ENCODE peak calls at places on chromosomes 13 and 19, in six cellular contexts. J, Z, V, T, K and C are unnamed samples.

GRCh38 chr13:108083056-108083455 is 132.3 kb downstream of the LIG4 start:
- DNase-seq in J (no peak), Z (no peak), V (no peak), T (peak; percentile 59), K (no peak), C (no peak)

GRCh38 chr13:73173160-73173905 is 114.5 kb downstream of the KLF5 start:
- DNase-seq in J (no peak), Z (no peak), V (no peak), T (peak; percentile 55), K (no peak), C (peak; percentile 35)

GRCh38 chr13:43357435-43358065 is 334.2 kb downstream of the DNAJC15 start:
- DNase-seq in J (peak; percentile 27), Z (no peak), V (no peak), T (no peak), K (no peak), C (no peak)

GRCh38 chr13:67515895-67516294 is 285.8 kb upstream of the PCDH9 start:
- DNase-seq in J (no peak), Z (no peak), V (no peak), T (peak; percentile 70), K (no peak), C (no peak)

GRCh38 chr19:1399745-1400144 is 1.6 kb downstream of the GAMT start:
- DNase-seq in J (no peak), Z (peak; percentile 71), V (no peak), T (no peak), K (no peak), C (no peak)

GRCh38 chr19:29510701-29511265 is 15.0 kb upstream of the VSTM2B start:
- DNase-seq in J (no peak), Z (peak; percentile 50), V (no peak), T (no peak), K (no peak), C (no peak)

GRCh38 chr19:28705008-28705407 is 507.9 kb downstream of the UQCRFS1 start:
- DNase-seq in J (no peak), Z (no peak), V (no peak), T (peak; percentile 57), K (no peak), C (no peak)

GRCh38 chr13:30346159-30346788 is 38.9 kb upstream of the KATNAL1 start:
- DNase-seq in J (no peak), Z (no peak), V (peak; percentile 96), T (no peak), K (peak; percentile 80), C (no peak)

GRCh38 chr13:74026753-74027152 is 107.5 kb downstream of the KLF12 start:
- DNase-seq in J (no peak), Z (no peak), V (peak; percentile 83), T (peak; percentile 23), K (peak; percentile 63), C (no peak)

GRCh38 chr13:56864451-56864850 is 276.3 kb upstream of the PRR20A start:
- DNase-seq in J (no peak), Z (no peak), V (no peak), T (peak; percentile 8), K (no peak), C (no peak)

GRCh38 chr13:77833331-77833863 is 85.2 kb downstream of the EDNRB start:
- DNase-seq in J (no peak), Z (no peak), V (no peak), T (no peak), K (no peak), C (no peak)

GRCh38 chr19:30425885-30426838 is 54.0 kb downstream of the ZNF536 start:
- DNase-seq in J (no peak), Z (no peak), V (no peak), T (no peak), K (no peak), C (no peak)

GRCh38 chr19:41893899-41894298 is 10.9 kb downstream of the ARHGEF1 start:
- DNase-seq in J (no peak), Z (no peak), V (no peak), T (no peak), K (no peak), C (peak; percentile 45)

GRCh38 chr13:108957369-108958012 is 328.1 kb downstream of the MYO16 start:
- DNase-seq in J (no peak), Z (no peak), V (no peak), T (peak; percentile 80), K (no peak), C (no peak)

GRCh38 chr13:47826481-47826880 is 174.6 kb downstream of the SUCLA2 start:
- DNase-seq in J (no peak), Z (no peak), V (no peak), T (no peak), K (no peak), C (no peak)

GRCh38 chr19:54186934-54187381 is 2.4 kb downstream of the MBOAT7 start:
- DNase-seq in J (no peak), Z (no peak), V (peak; percentile 92), T (no peak), K (no peak), C (no peak)

GRCh38 chr19:45860359-45861259 is 2.3 kb downstream of the SYMPK start:
- DNase-seq in J (no peak), Z (no peak), V (no peak), T (peak; percentile 8), K (no peak), C (no peak)

GRCh38 chr13:81760316-81760715 is 1419.4 kb upstream of the SPRY2 start:
- DNase-seq in J (no peak), Z (no peak), V (no peak), T (peak; percentile 35), K (no peak), C (no peak)

GRCh38 chr19:47132522-47132852 is 1.9 kb downstream of the SAE1 start:
- DNase-seq in J (no peak), Z (no peak), V (no peak), T (peak; percentile 17), K (no peak), C (no peak)

GRCh38 chr19:47134533-47134932 is 3.9 kb downstream of the SAE1 start:
- DNase-seq in J (no peak), Z (no peak), V (no peak), T (no peak), K (no peak), C (peak; percentile 55)

GRCh38 chr19:47135156-47135555 is 4.5 kb downstream of the SAE1 start:
- DNase-seq in J (no peak), Z (no peak), V (no peak), T (no peak), K (no peak), C (no peak)

GRCh38 chr19:47130589-47131168 is at the start of gene SAE1:
- DNase-seq in J (peak; percentile 93), Z (peak; percentile 99), V (peak; percentile 96), T (peak; percentile 95), K (peak; percentile 91), C (peak; percentile 99)

DNA sequence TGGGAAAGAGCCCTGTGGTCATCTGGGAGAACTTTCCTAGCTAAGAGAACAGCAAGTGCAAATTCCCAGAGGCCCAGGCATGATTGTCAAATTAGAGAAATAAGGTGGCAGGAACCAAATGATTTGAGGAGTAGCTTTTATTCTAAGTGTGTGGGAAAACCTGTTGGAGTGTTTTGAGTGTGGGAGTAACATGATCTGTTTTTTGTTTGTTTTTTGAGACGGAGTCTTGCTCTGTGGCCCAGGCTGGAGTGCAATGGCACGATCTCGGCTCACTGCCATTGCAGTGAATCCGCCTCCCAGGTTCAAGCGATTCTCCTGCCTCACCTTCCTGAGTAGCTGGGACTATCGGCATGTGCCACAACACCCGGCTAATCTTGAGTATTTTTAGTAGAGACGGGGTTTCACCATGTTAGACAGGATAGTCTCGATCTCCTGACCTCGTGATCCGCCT is 2.4 kb downstream of the SAE1 start:
- DNase-seq in J (no peak), Z (no peak), V (no peak), T (no peak), K (no peak), C (no peak)
- H3K27me3 ChIP-seq in J (no peaks in the 10 kb centered on the region), Z (no peaks in the 10 kb centered on the region), V (no peaks in the 10 kb centered on the region), T (no peaks in the 10 kb centered on the region), K (no peaks in the 10 kb centered on the region), C (no peaks in the 10 kb centered on the region)

GRCh38 chr13:49421391-49421790 is 22.5 kb downstream of the CAB39L start:
- DNase-seq in J (no peak), Z (no peak), V (no peak), T (peak; percentile 29), K (peak; percentile 5), C (peak; percentile 62)

GRCh38 chr13:49419292-49419691 is 24.6 kb downstream of the CAB39L start:
- DNase-seq in J (peak; percentile 58), Z (no peak), V (no peak), T (no peak), K (no peak), C (no peak)

GRCh38 chr13:49412749-49413148 is 31.1 kb downstream of the CAB39L start:
- DNase-seq in J (no peak), Z (no peak), V (no peak), T (no peak), K (no peak), C (no peak)

GRCh38 chr13:49418206-49418605 is 25.7 kb downstream of the CAB39L start:
- DNase-seq in J (no peak), Z (no peak), V (no peak), T (no peak), K (no peak), C (no peak)
- H3K4me1 ChIP-seq in J (peaks cover 3% of the 10 kb centered on the region), Z (no peaks in the 10 kb centered on the region), V (no peaks in the 10 kb centered on the region), T (no peaks in the 10 kb centered on the region), K (no peaks in the 10 kb centered on the region), C (no peaks in the 10 kb centered on the region)

GRCh38 chr13:19742651-19743050 is 40.1 kb downstream of the PSPC1 start:
- DNase-seq in J (no peak), Z (no peak), V (no peak), T (no peak), K (no peak), C (no peak)
- H3K36me3 ChIP-seq in J (no peaks in the 10 kb centered on the region), Z (peaks cover 69% of the 10 kb centered on the region), V (peaks cover 47% of the 10 kb centered on the region), T (peaks cover 61% of the 10 kb centered on the region), K (peaks cover 23% of the 10 kb centered on the region), C (no peaks in the 10 kb centered on the region)

GRCh38 chr19:51786651-51787494 is 8.1 kb upstream of the FPR3 start:
- DNase-seq in J (no peak), Z (no peak), V (no peak), T (no peak), K (no peak), C (no peak)

GRCh38 chr19:51788029-51788428 is 6.9 kb upstream of the FPR3 start:
- DNase-seq in J (no peak), Z (no peak), V (no peak), T (no peak), K (no peak), C (no peak)

GRCh38 chr19:51783373-51783772 is 11.6 kb upstream of the FPR3 start:
- DNase-seq in J (no peak), Z (no peak), V (no peak), T (peak; percentile 72), K (no peak), C (no peak)

GRCh38 chr19:51784109-51784785 is 10.7 kb upstream of the FPR3 start:
- DNase-seq in J (no peak), Z (no peak), V (no peak), T (no peak), K (no peak), C (no peak)

DNA sequence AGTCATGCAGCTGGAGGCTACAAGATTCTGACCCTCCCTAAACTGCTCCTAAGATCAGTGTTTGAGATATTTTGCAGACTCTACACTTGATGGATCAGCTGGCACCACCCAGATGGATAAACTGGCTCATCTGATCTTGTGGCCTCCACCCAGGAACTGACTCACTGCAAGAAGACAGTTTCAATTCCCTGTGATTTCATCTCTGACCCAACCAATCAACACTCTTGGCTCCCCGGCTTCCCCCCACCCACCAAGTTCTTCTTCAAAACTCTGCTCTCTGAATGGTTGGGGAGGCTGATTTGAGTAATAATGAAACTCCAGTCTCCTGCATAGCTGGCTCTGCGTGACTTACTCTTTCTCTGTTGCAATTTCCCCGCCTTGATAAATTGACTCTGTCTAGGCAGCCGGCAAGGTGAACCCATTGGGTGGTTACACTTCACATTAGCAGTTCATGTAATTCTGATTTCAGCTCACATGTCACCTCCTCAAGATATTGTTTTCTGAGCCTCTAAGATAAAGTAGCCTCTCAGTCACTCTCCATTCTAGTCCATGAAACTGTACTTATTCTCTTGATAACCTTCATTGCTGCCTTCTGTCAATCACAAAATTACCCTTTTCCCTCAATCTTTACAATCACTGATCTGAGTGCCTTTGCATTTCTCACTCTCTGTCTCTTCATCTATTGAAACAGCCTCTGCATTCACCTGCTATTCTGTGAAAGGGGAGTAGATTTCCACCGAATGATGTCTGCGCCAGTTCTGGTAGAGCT is 9.9 kb upstream of the FPR3 start:
- DNase-seq in J (no peak), Z (no peak), V (peak; percentile 71), T (peak; percentile 85), K (no peak), C (no peak)
- H3K27me3 ChIP-seq in J (no peaks in the 10 kb centered on the region), Z (no peaks in the 10 kb centered on the region), V (no peaks in the 10 kb centered on the region), T (peaks cover 7% of the 10 kb centered on the region), K (no peaks in the 10 kb centered on the region), C (no peaks in the 10 kb centered on the region)